ENCODE peak calls at places on chromosomes 12 and 14, in four cellular contexts. H is GM04504; V is activated T-cell treated with anti-CD3 and anti-CD28 coated beads, Interleukin-2, amount 50 U/mL, for 24 hours; B is heart right ventricle. C is an unnamed sample.

GRCh38 chr12:113131556-113131955 is 4.0 kb downstream of the RASAL1 start:
- DNase-seq in V (no peak), B (no peak), H (no peak), C (no peak)

GRCh38 chr12:105281694-105282049 is 45.7 kb upstream of the APPL2 start:
- DNase-seq in B (no peak), H (no peak), V (no peak), C (no peak)

GRCh38 chr14:99853206-99853605 is 60.0 kb downstream of the EML1 start:
- DNase-seq in H (no peak), V (no peak), B (peak; percentile 31), C (no peak)

GRCh38 chr14:97762386-97762785 is 965.2 kb downstream of the VRK1 start:
- DNase-seq in V (no peak), H (no peak), B (no peak), C (no peak)

GRCh38 chr12:1794440-1795090 is 25.8 kb upstream of the LRTM2 start:
- DNase-seq in H (no peak), V (no peak), B (no peak), C (peak; percentile 46)

GRCh38 chr12:48285751-48286650 is 64.7 kb downstream of the ZNF641 start:
- DNase-seq in V (no peak), B (no peak), H (no peak), C (no peak)

GRCh38 chr12:80580254-80580653 is 127.2 kb upstream of the MYF6 start:
- DNase-seq in H (peak; percentile 82), V (no peak), B (no peak), C (no peak)

GRCh38 chr12:54385251-54385914 is 850 bp upstream of the ZNF385A start:
- DNase-seq in H (no peak), B (no peak), V (no peak), C (no peak)

GRCh38 chr12:39103552-39104165 is 198.3 kb upstream of the CPNE8 start:
- DNase-seq in H (peak; percentile 39), B (no peak), V (no peak), C (no peak)

GRCh38 chr14:72907886-72908285 is 14.0 kb upstream of the DPF3 start:
- DNase-seq in H (no peak), V (no peak), B (no peak), C (no peak)

GRCh38 chr14:52069617-52070431 is 965 bp upstream of the NID2 start:
- DNase-seq in H (no peak), V (peak; percentile 40), B (no peak), C (peak; percentile 60)

GRCh38 chr14:98226411-98226810 is 1045.6 kb downstream of the BCL11B start:
- DNase-seq in B (no peak), H (no peak), V (no peak), C (no peak)

GRCh38 chr14:83294941-83295340 is 1761.3 kb upstream of the SEL1L start:
- DNase-seq in H (peak; percentile 29), B (no peak), V (no peak), C (no peak)

GRCh38 chr12:69027411-69027811 is 94.4 kb upstream of the CPM start:
- DNase-seq in V (no peak), H (no peak), B (no peak), C (no peak)

GRCh38 chr14:21408152-21408551 is 24.3 kb upstream of the SUPT16H start:
- DNase-seq in V (no peak), H (no peak), B (no peak), C (no peak)

GRCh38 chr14:72898448-72898847 is 4.5 kb upstream of the DPF3 start:
- DNase-seq in H (no peak), V (no peak), B (no peak), C (no peak)

GRCh38 chr12:51678086-51678724 is 87.2 kb downstream of the SCN8A start:
- DNase-seq in B (no peak), H (no peak), V (no peak), C (no peak)

GRCh38 chr12:4648099-4648498 is 752 bp downstream of the AKAP3 start:
- DNase-seq in B (no peak), H (no peak), V (no peak), C (no peak)

GRCh38 chr12:80936353-80936641 is 1.4 kb downstream of the LIN7A start:
- DNase-seq in V (no peak), B (peak; percentile 31), H (peak; percentile 23), C (no peak)

GRCh38 chr14:102928412-102929348 is 6.2 kb downstream of the AMN start:
- DNase-seq in V (peak; percentile 80), B (peak; percentile 63), H (no peak), C (peak; percentile 82)

GRCh38 chr12:107320929-107321618 is 227.7 kb upstream of the CRY1 start:
- DNase-seq in H (no peak), V (peak; percentile 79), B (no peak), C (peak; percentile 81)

GRCh38 chr14:59704054-59704453 is 127.4 kb upstream of the CCDC175 start:
- DNase-seq in H (no peak), B (no peak), V (no peak), C (no peak)

GRCh38 chr14:93965287-93965821 is 11.0 kb downstream of the ASB2 start:
- DNase-seq in H (peak; percentile 88), V (no peak), B (no peak), C (no peak)

C was measured in activated CD8-positive, alpha-beta memory T cell treated with anti-CD3 and anti-CD28 coated beads, Interleukin-2, amount 50 U/mL, for 48 hours.